ENCODE peak calls at places on chromosomes 3 and 15, in ten cellular contexts. W is activated CD8-positive, alpha-beta memory T cell treated with anti-CD3 and anti-CD28 coated beads for 48 hours; H is GOT3; E is Calu3; D is HTR-8/SVneo; B is pons; V is mesendoderm; S is epithelial cell of esophagus; J is GF-D8; P is HepG2. Z is an unnamed sample.

GRCh38 chr3:58464875-58465274 is 27.0 kb upstream of the KCTD6 start:
- DNase-seq in W (no peak), H (no peak), E (no peak), D (no peak), B (no peak), V (no peak), S (no peak), J (no peak), P (no peak), Z (no peak)

GRCh38 chr3:120780977-120781376 is 38.4 kb downstream of the GTF2E1 start:
- DNase-seq in W (no peak), H (no peak), E (no peak), D (peak), B (no peak), V (no peak), S (peak), J (no peak), P (no peak), Z (no peak)

GRCh38 chr3:128914966-128915645 is 35.7 kb downstream of the ACAD9 start:
- DNase-seq in W (no peak), H (no peak), E (no peak), D (no peak), B (no peak), V (no peak), S (no peak), J (no peak), P (no peak), Z (no peak)

GRCh38 chr15:51134416-51135199 is 39.9 kb upstream of the TNFAIP8L3 start:
- DNase-seq in W (no peak), H (no peak), E (no peak), D (no peak), B (no peak), V (no peak), S (no peak), J (no peak), P (no peak), Z (no peak)

GRCh38 chr15:93040288-93041158 is 48.5 kb downstream of the RGMA start:
- DNase-seq in W (no peak), H (no peak), E (no peak), D (no peak), B (no peak), V (no peak), S (no peak), J (peak), P (no peak), Z (no peak)

GRCh38 chr3:141152801-141153678 is 78.6 kb upstream of the PXYLP1 start:
- DNase-seq in W (no peak), H (no peak), E (no peak), D (no peak), B (no peak), V (no peak), S (no peak), J (no peak), P (no peak), Z (no peak)

GRCh38 chr15:59885832-59886231 is 118.3 kb upstream of the FOXB1 start:
- DNase-seq in W (no peak), H (no peak), E (no peak), D (peak), B (no peak), V (no peak), S (peak), J (no peak), P (no peak), Z (peak)

GRCh38 chr3:17749705-17750293 is 7.4 kb upstream of the TBC1D5 start:
- DNase-seq in W (no peak), H (no peak), E (no peak), D (no peak), B (no peak), V (no peak), S (no peak), J (no peak), P (no peak), Z (no peak)

GRCh38 chr3:43473737-43474136 is 148.1 kb downstream of the ANO10 start:
- DNase-seq in W (no peak), H (no peak), E (no peak), D (no peak), B (no peak), V (no peak), S (no peak), J (no peak), P (no peak), Z (no peak)

GRCh38 chr3:126537730-126538281 is 13.9 kb downstream of the CHST13 start:
- DNase-seq in W (no peak), H (no peak), E (no peak), D (no peak), B (no peak), V (no peak), S (no peak), J (no peak), P (no peak), Z (no peak)

GRCh38 chr3:74648102-74648501 is 33.6 kb upstream of the CNTN3 start:
- DNase-seq in W (no peak), H (no peak), E (no peak), D (no peak), B (no peak), V (no peak), S (no peak), J (no peak), P (no peak), Z (no peak)

Z was measured in NCI-H526 treated with DMSO at 0.1 percent for 48 hours.